ENCODE peak calls at places on chromosomes 2 and 18, in seven cellular contexts. One of them, this sample, is unnamed. For H3K36me3, the result is how much of the 10 kb centered on the place peaks cover.

GRCh38 chr2:232850039-232850438 is 20.0 kb upstream of the SNORC start:
- DNase-seq in pancreas: no peak
- DNase-seq in uterus: no peak
- DNase-seq in mesenchymal stem cell: no peak
- DNase-seq in astrocyte: no peak
- DNase-seq in tibial nerve: no peak
- DNase-seq in ovary: no peak
- DNase-seq in this sample: no peak

GRCh38 chr2:227228061-227228667 is 63.7 kb downstream of the COL4A3 start:
- DNase-seq in pancreas: peak
- DNase-seq in astrocyte: no peak
- DNase-seq in uterus: no peak
- DNase-seq in tibial nerve: no peak
- DNase-seq in ovary: no peak
- DNase-seq in mesenchymal stem cell: no peak
- DNase-seq in this sample: no peak

GRCh38 chr2:109613922-109614714 is at the start of the genes SEPTIN10 and SOWAHC:
- DNase-seq in tibial nerve: peak
- DNase-seq in pancreas: peak
- DNase-seq in astrocyte: peak
- DNase-seq in mesenchymal stem cell: peak
- DNase-seq in uterus: peak
- DNase-seq in ovary: peak
- DNase-seq in this sample: peak

GRCh38 chr2:112877423-112877822 is 33.5 kb upstream of the IL37 start:
- DNase-seq in ovary: no peak
- DNase-seq in pancreas: no peak
- DNase-seq in tibial nerve: no peak
- DNase-seq in mesenchymal stem cell: no peak
- DNase-seq in astrocyte: peak
- DNase-seq in uterus: no peak
- DNase-seq in this sample: no peak

GRCh38 chr2:54704688-54705605 is 18.5 kb upstream of the EML6 start:
- DNase-seq in ovary: no peak
- DNase-seq in tibial nerve: no peak
- DNase-seq in astrocyte: peak
- DNase-seq in pancreas: no peak
- DNase-seq in mesenchymal stem cell: peak
- DNase-seq in uterus: no peak
- DNase-seq in this sample: no peak

GRCh38 chr2:15728247-15728721 is 136.6 kb downstream of the DDX1 start:
- DNase-seq in mesenchymal stem cell: no peak
- DNase-seq in astrocyte: no peak
- DNase-seq in ovary: no peak
- DNase-seq in uterus: no peak
- DNase-seq in tibial nerve: no peak
- DNase-seq in pancreas: no peak
- DNase-seq in this sample: no peak

GRCh38 chr2:88210132-88211004 is 40.2 kb downstream of the THNSL2 start:
- DNase-seq in tibial nerve: no peak
- DNase-seq in pancreas: no peak
- DNase-seq in astrocyte: no peak
- DNase-seq in mesenchymal stem cell: no peak
- DNase-seq in ovary: no peak
- DNase-seq in uterus: no peak
- DNase-seq in this sample: no peak

GRCh38 chr2:20609995-20610357 is 40.9 kb downstream of the HS1BP3 start:
- DNase-seq in ovary: peak
- DNase-seq in mesenchymal stem cell: no peak
- DNase-seq in pancreas: no peak
- DNase-seq in tibial nerve: no peak
- DNase-seq in uterus: no peak
- DNase-seq in astrocyte: no peak
- DNase-seq in this sample: no peak

GRCh38 chr2:7881038-7881437 is 800.8 kb upstream of the ID2 start:
- DNase-seq in astrocyte: peak
- DNase-seq in tibial nerve: no peak
- DNase-seq in uterus: no peak
- DNase-seq in ovary: no peak
- DNase-seq in pancreas: no peak
- DNase-seq in mesenchymal stem cell: no peak
- DNase-seq in this sample: no peak

GRCh38 chr18:61173579-61173978 is 159.7 kb upstream of the CDH20 start:
- DNase-seq in pancreas: no peak
- DNase-seq in astrocyte: peak
- DNase-seq in uterus: no peak
- DNase-seq in tibial nerve: no peak
- DNase-seq in mesenchymal stem cell: no peak
- DNase-seq in ovary: no peak
- DNase-seq in this sample: no peak

GRCh38 chr2:15636972-15637785 is 45.5 kb downstream of the DDX1 start:
- DNase-seq in tibial nerve: peak
- DNase-seq in ovary: peak
- DNase-seq in mesenchymal stem cell: peak
- DNase-seq in uterus: peak
- DNase-seq in astrocyte: peak
- DNase-seq in pancreas: no peak
- DNase-seq in this sample: peak

GRCh38 chr2:240930096-240930630 is 24.0 kb downstream of the CROCC2 start:
- DNase-seq in ovary: peak
- DNase-seq in uterus: no peak
- DNase-seq in pancreas: peak
- DNase-seq in tibial nerve: peak
- DNase-seq in astrocyte: no peak
- DNase-seq in mesenchymal stem cell: no peak
- DNase-seq in this sample: no peak

GRCh38 chr2:239193426-239193825 is 207.4 kb downstream of the HDAC4 start:
- DNase-seq in pancreas: peak
- DNase-seq in ovary: no peak
- DNase-seq in mesenchymal stem cell: no peak
- DNase-seq in astrocyte: no peak
- DNase-seq in tibial nerve: no peak
- DNase-seq in uterus: peak
- DNase-seq in this sample: no peak

GRCh38 chr2:20614201-20615045 is 36.5 kb downstream of the HS1BP3 start:
- DNase-seq in pancreas: no peak
- DNase-seq in ovary: peak
- DNase-seq in mesenchymal stem cell: no peak
- DNase-seq in uterus: peak
- DNase-seq in astrocyte: peak
- DNase-seq in tibial nerve: no peak
- DNase-seq in this sample: no peak

GRCh38 chr18:71799016-71799673 is 745.0 kb downstream of the CBLN2 start:
- DNase-seq in uterus: no peak
- DNase-seq in mesenchymal stem cell: no peak
- DNase-seq in ovary: no peak
- DNase-seq in tibial nerve: no peak
- DNase-seq in astrocyte: peak
- DNase-seq in pancreas: no peak
- DNase-seq in this sample: no peak

GRCh38 chr2:1968222-1968987 is 224.1 kb upstream of the PXDN start:
- DNase-seq in mesenchymal stem cell: no peak
- DNase-seq in uterus: no peak
- DNase-seq in ovary: no peak
- DNase-seq in astrocyte: no peak
- DNase-seq in tibial nerve: no peak
- DNase-seq in pancreas: no peak
- DNase-seq in this sample: no peak

GRCh38 chr18:13003466-13003896 is 12.3 kb downstream of the CEP192 start:
- DNase-seq in pancreas: no peak
- DNase-seq in tibial nerve: no peak
- DNase-seq in uterus: no peak
- DNase-seq in astrocyte: peak
- DNase-seq in mesenchymal stem cell: peak
- DNase-seq in ovary: peak
- DNase-seq in this sample: peak

GRCh38 chr2:232525796-232526195 is at the start of gene CHRND:
- DNase-seq in pancreas: peak
- DNase-seq in tibial nerve: no peak
- DNase-seq in mesenchymal stem cell: no peak
- DNase-seq in ovary: peak
- DNase-seq in uterus: no peak
- DNase-seq in astrocyte: no peak
- DNase-seq in this sample: no peak

GRCh38 chr2:73532381-73532780 is 109.8 kb downstream of the NAT8 start:
- DNase-seq in uterus: no peak
- DNase-seq in tibial nerve: no peak
- DNase-seq in pancreas: no peak
- DNase-seq in ovary: no peak
- DNase-seq in mesenchymal stem cell: no peak
- DNase-seq in astrocyte: no peak
- DNase-seq in this sample: no peak

GRCh38 chr2:8138923-8139667 is 542.8 kb upstream of the ID2 start:
- DNase-seq in tibial nerve: peak
- DNase-seq in uterus: peak
- DNase-seq in ovary: peak
- DNase-seq in astrocyte: no peak
- DNase-seq in pancreas: no peak
- DNase-seq in mesenchymal stem cell: peak
- DNase-seq in this sample: no peak

GRCh38 chr2:210475726-210476125 is 833 bp downstream of the LANCL1 start:
- DNase-seq in tibial nerve: no peak
- DNase-seq in uterus: no peak
- DNase-seq in pancreas: no peak
- DNase-seq in mesenchymal stem cell: no peak
- DNase-seq in ovary: no peak
- DNase-seq in astrocyte: no peak
- DNase-seq in this sample: no peak

GRCh38 chr2:6806605-6807004 is 59.1 kb downstream of the CMPK2 start:
- DNase-seq in tibial nerve: no peak
- DNase-seq in astrocyte: no peak
- DNase-seq in uterus: no peak
- DNase-seq in mesenchymal stem cell: no peak
- DNase-seq in ovary: no peak
- DNase-seq in pancreas: no peak
- DNase-seq in this sample: no peak

GRCh38 chr2:214607051-214607450 is 196.2 kb downstream of the VWC2L start:
- DNase-seq in tibial nerve: no peak
- DNase-seq in mesenchymal stem cell: peak
- DNase-seq in astrocyte: peak
- DNase-seq in pancreas: no peak
- DNase-seq in uterus: no peak
- DNase-seq in ovary: no peak
- DNase-seq in this sample: peak

GRCh38 chr2:235937936-235938335 is 230.2 kb downstream of the GBX2 start:
- DNase-seq in uterus: no peak
- DNase-seq in pancreas: no peak
- DNase-seq in ovary: no peak
- DNase-seq in mesenchymal stem cell: no peak
- DNase-seq in tibial nerve: no peak
- DNase-seq in astrocyte: peak
- DNase-seq in this sample: no peak

GRCh38 chr2:218386505-218387368 is 4.7 kb downstream of the SLC11A1 start:
- DNase-seq in astrocyte: no peak
- DNase-seq in mesenchymal stem cell: no peak
- DNase-seq in ovary: no peak
- DNase-seq in tibial nerve: no peak
- DNase-seq in pancreas: no peak
- DNase-seq in uterus: no peak
- DNase-seq in this sample: no peak

GRCh38 chr2:28389399-28390240 is 3.0 kb upstream of the FOSL2 start:
- DNase-seq in tibial nerve: no peak
- DNase-seq in ovary: no peak
- DNase-seq in mesenchymal stem cell: no peak
- DNase-seq in astrocyte: no peak
- DNase-seq in uterus: no peak
- DNase-seq in pancreas: no peak
- DNase-seq in this sample: no peak

GRCh38 chr2:39018633-39019032 is 102.2 kb downstream of the SOS1 start:
- DNase-seq in tibial nerve: no peak
- DNase-seq in astrocyte: no peak
- DNase-seq in pancreas: no peak
- DNase-seq in uterus: no peak
- DNase-seq in mesenchymal stem cell: no peak
- DNase-seq in ovary: no peak
- DNase-seq in this sample: no peak
- H3K36me3 ChIP-seq in tibial nerve: under half
- H3K36me3 ChIP-seq in astrocyte: under half
- H3K36me3 ChIP-seq in pancreas: under half
- H3K36me3 ChIP-seq in uterus: under half
- H3K36me3 ChIP-seq in mesenchymal stem cell: half or more
- H3K36me3 ChIP-seq in ovary: under half
- H3K36me3 ChIP-seq in this sample: under half

DNA sequence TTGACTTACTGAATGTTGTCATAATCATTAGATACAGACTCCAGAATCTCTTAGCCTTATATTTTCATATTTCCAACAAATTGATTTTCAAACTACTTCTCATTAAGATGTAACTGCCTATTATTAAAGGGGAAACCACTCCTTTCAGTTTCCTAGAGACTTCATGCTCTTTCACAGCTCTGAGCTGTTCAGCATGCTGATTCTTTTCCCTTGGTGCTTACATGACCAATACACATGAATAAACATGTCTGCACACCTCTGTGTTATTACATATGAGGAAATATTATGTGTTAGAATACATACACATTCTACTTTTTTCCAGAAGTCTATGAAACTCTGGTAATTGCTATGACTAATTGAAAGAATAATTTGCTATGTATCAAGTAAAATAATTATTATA is 200.0 kb downstream of the LRP1B start:
- DNase-seq in uterus: no peak
- DNase-seq in mesenchymal stem cell: no peak
- DNase-seq in tibial nerve: no peak
- DNase-seq in astrocyte: no peak
- DNase-seq in ovary: no peak
- DNase-seq in pancreas: no peak
- DNase-seq in this sample: no peak
- H3K27ac ChIP-seq in uterus: no peak
- H3K27ac ChIP-seq in mesenchymal stem cell: no peak
- H3K27ac ChIP-seq in tibial nerve: no peak
- H3K27ac ChIP-seq in astrocyte: no peak
- H3K27ac ChIP-seq in ovary: no peak
- H3K27ac ChIP-seq in pancreas: no peak
- H3K27ac ChIP-seq in this sample: no peak

GRCh38 chr2:237156857-237157550 is 71.3 kb downstream of the COPS8 start:
- DNase-seq in tibial nerve: no peak
- DNase-seq in mesenchymal stem cell: no peak
- DNase-seq in astrocyte: no peak
- DNase-seq in ovary: peak
- DNase-seq in pancreas: no peak
- DNase-seq in uterus: no peak
- DNase-seq in this sample: no peak
- H3K4me3 ChIP-seq in tibial nerve: no peak
- H3K4me3 ChIP-seq in mesenchymal stem cell: no peak
- H3K4me3 ChIP-seq in astrocyte: peak
- H3K4me3 ChIP-seq in ovary: no peak
- H3K4me3 ChIP-seq in pancreas: no peak
- H3K4me3 ChIP-seq in uterus: no peak
- H3K4me3 ChIP-seq in this sample: no peak

DNA sequence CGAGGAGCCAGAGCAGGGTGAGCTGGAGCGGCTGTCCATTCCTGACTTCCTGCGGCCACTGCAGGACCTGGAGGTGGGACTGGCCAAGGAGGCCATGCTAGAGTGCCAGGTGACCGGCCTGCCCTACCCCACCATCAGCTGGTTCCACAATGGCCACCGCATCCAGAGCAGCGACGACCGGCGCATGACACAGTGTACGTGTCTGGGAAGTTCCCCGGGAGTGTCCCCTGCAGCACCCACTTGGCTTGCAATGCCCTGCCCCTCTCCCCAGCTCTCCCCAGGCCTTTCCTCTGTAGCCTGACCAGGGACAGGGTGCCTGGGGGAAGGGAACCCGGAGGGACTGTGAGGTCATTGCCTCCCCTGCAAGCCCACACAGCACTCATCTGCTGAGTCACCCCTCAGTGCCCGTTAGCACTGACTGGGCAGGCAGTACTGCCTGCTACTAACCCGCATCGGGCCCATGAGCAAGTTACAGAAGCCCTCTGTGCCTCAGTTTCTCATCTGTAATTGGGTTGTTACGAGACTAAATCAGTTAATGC is 29.4 kb upstream of the GMPPA start:
- DNase-seq in tibial nerve: no peak
- DNase-seq in ovary: no peak
- DNase-seq in mesenchymal stem cell: peak
- DNase-seq in pancreas: no peak
- DNase-seq in astrocyte: peak
- DNase-seq in uterus: no peak
- DNase-seq in this sample: peak
- H3K36me3 ChIP-seq in tibial nerve: under half
- H3K36me3 ChIP-seq in ovary: under half
- H3K36me3 ChIP-seq in mesenchymal stem cell: half or more
- H3K36me3 ChIP-seq in pancreas: under half
- H3K36me3 ChIP-seq in astrocyte: under half
- H3K36me3 ChIP-seq in uterus: under half
- H3K36me3 ChIP-seq in this sample: under half